ENCODE peak calls at places on chromosomes 7 and 10, in seven cellular contexts. One of them, this sample, is unnamed. For H3K4me1 and H3K9me3, the result is how much of the 10 kb centered on the place peaks cover.

GRCh38 chr7:129903935-129904334 is 48.8 kb downstream of the UBE2H start:
- DNase-seq in hepatocyte: no peak
- DNase-seq in pancreas: no peak
- DNase-seq in CD8-positive, alpha-beta T cell: no peak
- DNase-seq in spleen: no peak
- DNase-seq in OCI-LY7: peak
- DNase-seq in cardiac muscle cell: no peak
- DNase-seq in this sample: no peak

GRCh38 chr7:1368682-1369571 is 90.3 kb downstream of the MICALL2 start:
- DNase-seq in hepatocyte: peak
- DNase-seq in pancreas: no peak
- DNase-seq in CD8-positive, alpha-beta T cell: no peak
- DNase-seq in spleen: no peak
- DNase-seq in OCI-LY7: peak
- DNase-seq in cardiac muscle cell: no peak
- DNase-seq in this sample: peak

GRCh38 chr7:91319326-91319725 is 55.1 kb downstream of the FZD1 start:
- DNase-seq in hepatocyte: no peak
- DNase-seq in pancreas: no peak
- DNase-seq in CD8-positive, alpha-beta T cell: no peak
- DNase-seq in spleen: no peak
- DNase-seq in OCI-LY7: no peak
- DNase-seq in cardiac muscle cell: no peak
- DNase-seq in this sample: no peak

GRCh38 chr7:7176421-7177043 is 5.8 kb upstream of the C1GALT1 start:
- DNase-seq in hepatocyte: peak
- DNase-seq in pancreas: no peak
- DNase-seq in CD8-positive, alpha-beta T cell: no peak
- DNase-seq in spleen: no peak
- DNase-seq in OCI-LY7: no peak
- DNase-seq in cardiac muscle cell: peak
- DNase-seq in this sample: peak

GRCh38 chr10:115827180-115827579 is 445.8 kb downstream of the GFRA1 start:
- DNase-seq in hepatocyte: peak
- DNase-seq in pancreas: no peak
- DNase-seq in CD8-positive, alpha-beta T cell: no peak
- DNase-seq in spleen: no peak
- DNase-seq in OCI-LY7: no peak
- DNase-seq in cardiac muscle cell: peak
- DNase-seq in this sample: no peak

GRCh38 chr7:47375121-47375551 is 206.8 kb downstream of the TNS3 start:
- DNase-seq in hepatocyte: no peak
- DNase-seq in pancreas: no peak
- DNase-seq in CD8-positive, alpha-beta T cell: no peak
- DNase-seq in spleen: peak
- DNase-seq in OCI-LY7: no peak
- DNase-seq in cardiac muscle cell: peak
- DNase-seq in this sample: no peak

GRCh38 chr7:158101821-158102450 is 485.7 kb downstream of the PTPRN2 start:
- DNase-seq in hepatocyte: no peak
- DNase-seq in pancreas: no peak
- DNase-seq in CD8-positive, alpha-beta T cell: no peak
- DNase-seq in spleen: peak
- DNase-seq in OCI-LY7: no peak
- DNase-seq in cardiac muscle cell: no peak
- DNase-seq in this sample: no peak

GRCh38 chr10:103693070-103693811 is 162.1 kb downstream of the SH3PXD2A start:
- DNase-seq in hepatocyte: peak
- DNase-seq in pancreas: no peak
- DNase-seq in CD8-positive, alpha-beta T cell: peak
- DNase-seq in spleen: no peak
- DNase-seq in OCI-LY7: peak
- DNase-seq in cardiac muscle cell: no peak
- DNase-seq in this sample: no peak

GRCh38 chr7:34067406-34067805 is 162.1 kb downstream of the BMPER start:
- DNase-seq in hepatocyte: no peak
- DNase-seq in pancreas: no peak
- DNase-seq in CD8-positive, alpha-beta T cell: no peak
- DNase-seq in spleen: no peak
- DNase-seq in OCI-LY7: no peak
- DNase-seq in cardiac muscle cell: no peak
- DNase-seq in this sample: no peak

GRCh38 chr10:32317795-32318194 is 29.2 kb downstream of the EPC1 start:
- DNase-seq in hepatocyte: no peak
- DNase-seq in pancreas: no peak
- DNase-seq in CD8-positive, alpha-beta T cell: no peak
- DNase-seq in spleen: no peak
- DNase-seq in OCI-LY7: peak
- DNase-seq in cardiac muscle cell: no peak
- DNase-seq in this sample: no peak

GRCh38 chr7:153444591-153444990 is 607.6 kb upstream of the DPP6 start:
- DNase-seq in hepatocyte: no peak
- DNase-seq in pancreas: no peak
- DNase-seq in CD8-positive, alpha-beta T cell: no peak
- DNase-seq in spleen: no peak
- DNase-seq in OCI-LY7: no peak
- DNase-seq in cardiac muscle cell: no peak
- DNase-seq in this sample: no peak

GRCh38 chr10:70756710-70757360 is 28.3 kb downstream of the TBATA start:
- DNase-seq in hepatocyte: no peak
- DNase-seq in pancreas: no peak
- DNase-seq in CD8-positive, alpha-beta T cell: no peak
- DNase-seq in spleen: peak
- DNase-seq in OCI-LY7: no peak
- DNase-seq in cardiac muscle cell: no peak
- DNase-seq in this sample: no peak

GRCh38 chr10:50604049-50604640 is 19.6 kb downstream of the SGMS1 start:
- DNase-seq in hepatocyte: no peak
- DNase-seq in pancreas: no peak
- DNase-seq in CD8-positive, alpha-beta T cell: peak
- DNase-seq in spleen: no peak
- DNase-seq in OCI-LY7: peak
- DNase-seq in cardiac muscle cell: peak
- DNase-seq in this sample: peak

GRCh38 chr7:91957823-91958222 is 17.2 kb downstream of the AKAP9 start:
- DNase-seq in hepatocyte: no peak
- DNase-seq in pancreas: no peak
- DNase-seq in CD8-positive, alpha-beta T cell: no peak
- DNase-seq in spleen: no peak
- DNase-seq in OCI-LY7: no peak
- DNase-seq in cardiac muscle cell: peak
- DNase-seq in this sample: no peak

GRCh38 chr10:88901610-88902327 is 21.7 kb downstream of the STAMBPL1 start:
- DNase-seq in hepatocyte: no peak
- DNase-seq in pancreas: no peak
- DNase-seq in CD8-positive, alpha-beta T cell: no peak
- DNase-seq in spleen: no peak
- DNase-seq in OCI-LY7: peak
- DNase-seq in cardiac muscle cell: no peak
- DNase-seq in this sample: peak

GRCh38 chr7:142611566-142612250 is 137.6 kb upstream of the PRSS1 start:
- DNase-seq in hepatocyte: peak
- DNase-seq in pancreas: no peak
- DNase-seq in CD8-positive, alpha-beta T cell: no peak
- DNase-seq in spleen: no peak
- DNase-seq in OCI-LY7: no peak
- DNase-seq in cardiac muscle cell: peak
- DNase-seq in this sample: no peak

GRCh38 chr10:113643183-113643582 is 20.7 kb downstream of the NRAP start:
- DNase-seq in hepatocyte: no peak
- DNase-seq in pancreas: no peak
- DNase-seq in CD8-positive, alpha-beta T cell: no peak
- DNase-seq in spleen: no peak
- DNase-seq in OCI-LY7: no peak
- DNase-seq in cardiac muscle cell: no peak
- DNase-seq in this sample: no peak

GRCh38 chr7:78690174-78690573 is 763.3 kb downstream of the MAGI2 start:
- DNase-seq in hepatocyte: no peak
- DNase-seq in pancreas: no peak
- DNase-seq in CD8-positive, alpha-beta T cell: no peak
- DNase-seq in spleen: no peak
- DNase-seq in OCI-LY7: no peak
- DNase-seq in cardiac muscle cell: no peak
- DNase-seq in this sample: no peak

GRCh38 chr10:75226055-75226454 is 9.7 kb downstream of the COMTD1 start:
- DNase-seq in hepatocyte: no peak
- DNase-seq in pancreas: no peak
- DNase-seq in CD8-positive, alpha-beta T cell: no peak
- DNase-seq in spleen: no peak
- DNase-seq in OCI-LY7: no peak
- DNase-seq in cardiac muscle cell: no peak
- DNase-seq in this sample: no peak
- H3K27ac ChIP-seq in hepatocyte: peak
- H3K27ac ChIP-seq in pancreas: peak
- H3K27ac ChIP-seq in CD8-positive, alpha-beta T cell: no peak
- H3K27ac ChIP-seq in spleen: peak
- H3K27ac ChIP-seq in OCI-LY7: no peak
- H3K27ac ChIP-seq in cardiac muscle cell: peak
- H3K27ac ChIP-seq in this sample: peak

DNA sequence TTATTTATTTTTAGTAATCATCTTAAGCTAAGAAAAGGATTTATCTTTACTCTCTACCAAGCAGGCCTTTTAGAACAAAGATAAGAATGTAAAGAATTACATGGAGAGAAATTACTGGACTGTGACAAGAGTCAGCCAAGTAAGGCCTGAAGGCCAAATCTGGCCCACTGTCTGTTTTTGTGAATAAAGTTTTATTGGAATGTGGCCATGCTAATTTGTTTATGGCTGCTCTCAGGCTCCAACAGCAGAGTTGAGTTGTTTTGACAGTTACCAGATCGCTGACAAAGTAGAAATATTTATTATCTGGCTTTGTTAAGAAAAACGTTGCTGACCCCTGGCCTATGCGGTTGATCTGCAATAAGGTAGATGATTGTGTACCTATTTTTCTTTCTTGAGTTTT is 6.1 kb downstream of the ARID5B start:
- DNase-seq in hepatocyte: no peak
- DNase-seq in pancreas: no peak
- DNase-seq in CD8-positive, alpha-beta T cell: no peak
- DNase-seq in spleen: no peak
- DNase-seq in OCI-LY7: no peak
- DNase-seq in cardiac muscle cell: no peak
- DNase-seq in this sample: no peak
- H3K4me1 ChIP-seq in hepatocyte: under half
- H3K4me1 ChIP-seq in pancreas: under half
- H3K4me1 ChIP-seq in CD8-positive, alpha-beta T cell: under half
- H3K4me1 ChIP-seq in spleen: under half
- H3K4me1 ChIP-seq in OCI-LY7: under half
- H3K4me1 ChIP-seq in cardiac muscle cell: under half
- H3K4me1 ChIP-seq in this sample: under half

DNA sequence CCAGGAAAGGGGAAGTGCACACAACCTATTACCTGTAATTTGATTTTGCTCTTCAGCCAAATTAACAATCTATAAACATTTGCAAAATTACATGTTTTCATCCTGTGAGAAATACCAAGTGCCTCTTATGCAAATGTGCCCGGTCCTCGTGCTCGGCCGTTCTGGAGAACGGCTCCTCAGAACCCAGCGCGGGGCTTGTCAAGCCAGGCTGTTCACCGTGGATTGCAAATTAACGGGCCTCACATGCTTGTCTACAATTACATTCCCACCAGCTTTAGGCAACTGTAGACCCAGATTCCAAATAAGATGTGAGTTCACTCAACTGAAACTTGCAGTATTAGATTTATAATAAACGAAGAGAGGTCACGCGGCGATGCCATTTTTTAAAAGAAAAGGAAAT is 8.8 kb downstream of the FOXL3 start:
- DNase-seq in hepatocyte: no peak
- DNase-seq in pancreas: no peak
- DNase-seq in CD8-positive, alpha-beta T cell: no peak
- DNase-seq in spleen: no peak
- DNase-seq in OCI-LY7: no peak
- DNase-seq in cardiac muscle cell: no peak
- DNase-seq in this sample: no peak
- H3K9me3 ChIP-seq in hepatocyte: under half
- H3K9me3 ChIP-seq in pancreas: under half
- H3K9me3 ChIP-seq in CD8-positive, alpha-beta T cell: under half
- H3K9me3 ChIP-seq in spleen: under half
- H3K9me3 ChIP-seq in OCI-LY7: under half
- H3K9me3 ChIP-seq in cardiac muscle cell: under half
- H3K9me3 ChIP-seq in this sample: under half

GRCh38 chr7:150945853-150946825 is 32.0 kb downstream of the KCNH2 start:
- DNase-seq in hepatocyte: peak
- DNase-seq in pancreas: no peak
- DNase-seq in CD8-positive, alpha-beta T cell: no peak
- DNase-seq in spleen: peak
- DNase-seq in OCI-LY7: no peak
- DNase-seq in cardiac muscle cell: no peak
- DNase-seq in this sample: no peak

GRCh38 chr7:150943453-150943814 is 34.7 kb downstream of the KCNH2 start:
- DNase-seq in hepatocyte: no peak
- DNase-seq in pancreas: no peak
- DNase-seq in CD8-positive, alpha-beta T cell: no peak
- DNase-seq in spleen: no peak
- DNase-seq in OCI-LY7: no peak
- DNase-seq in cardiac muscle cell: no peak
- DNase-seq in this sample: no peak

GRCh38 chr7:150942591-150943452 is 35.3 kb downstream of the KCNH2 start:
- DNase-seq in hepatocyte: peak
- DNase-seq in pancreas: no peak
- DNase-seq in CD8-positive, alpha-beta T cell: no peak
- DNase-seq in spleen: no peak
- DNase-seq in OCI-LY7: no peak
- DNase-seq in cardiac muscle cell: no peak
- DNase-seq in this sample: no peak

GRCh38 chr7:150945171-150945852 is 32.8 kb downstream of the KCNH2 start:
- DNase-seq in hepatocyte: peak
- DNase-seq in pancreas: no peak
- DNase-seq in CD8-positive, alpha-beta T cell: no peak
- DNase-seq in spleen: peak
- DNase-seq in OCI-LY7: no peak
- DNase-seq in cardiac muscle cell: no peak
- DNase-seq in this sample: no peak

DNA sequence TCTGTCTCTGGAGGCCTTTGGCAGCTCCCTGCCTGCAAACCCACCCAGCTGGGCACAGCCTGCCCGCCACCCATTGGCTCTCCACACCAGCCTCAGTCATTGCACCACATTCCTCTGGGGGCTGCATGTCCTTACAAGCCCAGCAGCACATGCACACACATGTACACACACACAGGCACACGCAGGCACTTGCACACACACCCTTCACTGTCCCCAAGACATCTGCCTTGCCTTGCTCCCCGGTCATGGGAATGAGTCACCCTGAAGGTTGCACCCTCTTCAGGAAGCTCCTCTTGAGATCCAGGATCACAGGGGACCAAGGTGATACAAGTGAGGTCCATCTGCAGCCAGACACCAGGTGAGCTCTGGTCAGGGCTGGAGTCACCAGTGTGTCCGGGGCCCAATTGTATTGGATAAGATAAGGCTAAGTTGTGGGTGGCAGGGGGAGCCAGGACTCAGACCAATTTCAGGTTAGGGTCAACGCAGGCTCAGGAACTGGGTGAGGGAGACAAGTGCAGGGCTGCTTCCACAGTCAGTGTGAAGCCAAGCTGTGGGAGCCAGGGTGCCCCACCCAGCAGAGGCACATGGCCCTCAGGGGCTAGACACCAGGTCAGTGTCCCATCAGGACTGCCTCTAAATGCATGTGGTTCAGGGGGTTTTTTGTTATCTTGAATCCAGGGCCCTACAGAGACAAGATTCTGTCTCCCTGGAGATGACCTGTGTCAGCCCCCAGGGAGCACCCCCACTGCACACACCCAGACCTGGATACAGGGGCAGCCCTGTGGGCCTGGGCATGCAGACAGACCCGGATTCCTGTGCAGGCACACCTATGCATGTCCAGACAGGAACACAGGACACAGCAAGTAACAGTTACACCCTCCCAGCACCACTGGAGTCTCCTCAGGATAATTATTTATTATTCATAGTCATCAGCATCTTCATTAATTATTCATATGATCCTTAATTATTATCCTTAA is 33.8 kb downstream of the KCNH2 start:
- DNase-seq in hepatocyte: peak
- DNase-seq in pancreas: no peak
- DNase-seq in CD8-positive, alpha-beta T cell: no peak
- DNase-seq in spleen: peak
- DNase-seq in OCI-LY7: no peak
- DNase-seq in cardiac muscle cell: no peak
- DNase-seq in this sample: no peak
- H3K27ac ChIP-seq in hepatocyte: peak
- H3K27ac ChIP-seq in pancreas: no peak
- H3K27ac ChIP-seq in CD8-positive, alpha-beta T cell: no peak
- H3K27ac ChIP-seq in spleen: no peak
- H3K27ac ChIP-seq in OCI-LY7: no peak
- H3K27ac ChIP-seq in cardiac muscle cell: no peak
- H3K27ac ChIP-seq in this sample: no peak

This sample was measured in SJSA1.